ENCODE peak calls at places on chromosomes 11 and 22, in eight cellular contexts. B is GM12865, Q is AG09309, L is HFF-Myc, E is body of pancreas, K is dorsolateral prefrontal cortex, W is A549, C is fibroblast of mammary gland. Y is an unnamed sample.

GRCh38 chr22:42060489-42060888 is 10.1 kb downstream of the NAGA start:
- DNase-seq in B (no peak), Q (no peak), L (no peak), E (no peak), K (no peak), W (no peak), C (no peak), Y (no peak)

GRCh38 chr22:47259990-47260389 is 497.5 kb downstream of the TBC1D22A start:
- DNase-seq in B (no peak), Q (no peak), L (no peak), E (no peak), K (no peak), W (no peak), C (no peak), Y (no peak)

GRCh38 chr11:88431675-88432341 is 94.3 kb upstream of the CTSC start:
- DNase-seq in B (no peak), Q (no peak), L (no peak), E (no peak), K (no peak), W (no peak), C (no peak), Y (peak)

GRCh38 chr22:26398741-26399153 is 30.3 kb upstream of the ASPHD2 start:
- DNase-seq in B (peak), Q (peak), L (peak), E (peak), K (peak), W (peak), C (peak), Y (peak)

GRCh38 chr11:72617080-72617744 is 57.0 kb downstream of the PDE2A start:
- DNase-seq in B (no peak), Q (no peak), L (no peak), E (no peak), K (peak), W (no peak), C (peak), Y (no peak)

GRCh38 chr22:25645266-25645665 is 80.8 kb downstream of the GRK3 start:
- DNase-seq in B (no peak), Q (no peak), L (no peak), E (no peak), K (no peak), W (no peak), C (peak), Y (no peak)

GRCh38 chr11:102390667-102391449 is 43.8 kb downstream of the BIRC2 start:
- DNase-seq in B (peak), Q (peak), L (no peak), E (peak), K (peak), W (peak), C (peak), Y (peak)

GRCh38 chr22:31044262-31044861 is 36.8 kb upstream of the SMTN start:
- DNase-seq in B (no peak), Q (no peak), L (no peak), E (peak), K (no peak), W (no peak), C (peak), Y (no peak)

GRCh38 chr11:28133146-28133545 is 25.0 kb downstream of the METTL15 start:
- DNase-seq in B (no peak), Q (no peak), L (no peak), E (no peak), K (no peak), W (no peak), C (peak), Y (no peak)

GRCh38 chr11:61973603-61974162 is 6.2 kb upstream of the FTH1 start:
- DNase-seq in B (no peak), Q (no peak), L (no peak), E (peak), K (no peak), W (no peak), C (no peak), Y (peak)

GRCh38 chr11:118401880-118402590 is 629 bp downstream of the ATP5MG start:
- DNase-seq in B (no peak), Q (peak), L (no peak), E (no peak), K (no peak), W (peak), C (peak), Y (peak)

GRCh38 chr11:1504164-1504563 is 17.6 kb upstream of the MOB2 start:
- DNase-seq in B (no peak), Q (no peak), L (no peak), E (no peak), K (no peak), W (no peak), C (no peak), Y (no peak)

GRCh38 chr22:46278656-46279645 is 11.1 kb downstream of the TTC38 start:
- DNase-seq in B (no peak), Q (no peak), L (no peak), E (no peak), K (no peak), W (no peak), C (no peak), Y (no peak)

GRCh38 chr11:62923634-62924411 is 2.7 kb upstream of the CHRM1 start:
- DNase-seq in B (peak), Q (no peak), L (no peak), E (peak), K (peak), W (no peak), C (no peak), Y (no peak)

DNA sequence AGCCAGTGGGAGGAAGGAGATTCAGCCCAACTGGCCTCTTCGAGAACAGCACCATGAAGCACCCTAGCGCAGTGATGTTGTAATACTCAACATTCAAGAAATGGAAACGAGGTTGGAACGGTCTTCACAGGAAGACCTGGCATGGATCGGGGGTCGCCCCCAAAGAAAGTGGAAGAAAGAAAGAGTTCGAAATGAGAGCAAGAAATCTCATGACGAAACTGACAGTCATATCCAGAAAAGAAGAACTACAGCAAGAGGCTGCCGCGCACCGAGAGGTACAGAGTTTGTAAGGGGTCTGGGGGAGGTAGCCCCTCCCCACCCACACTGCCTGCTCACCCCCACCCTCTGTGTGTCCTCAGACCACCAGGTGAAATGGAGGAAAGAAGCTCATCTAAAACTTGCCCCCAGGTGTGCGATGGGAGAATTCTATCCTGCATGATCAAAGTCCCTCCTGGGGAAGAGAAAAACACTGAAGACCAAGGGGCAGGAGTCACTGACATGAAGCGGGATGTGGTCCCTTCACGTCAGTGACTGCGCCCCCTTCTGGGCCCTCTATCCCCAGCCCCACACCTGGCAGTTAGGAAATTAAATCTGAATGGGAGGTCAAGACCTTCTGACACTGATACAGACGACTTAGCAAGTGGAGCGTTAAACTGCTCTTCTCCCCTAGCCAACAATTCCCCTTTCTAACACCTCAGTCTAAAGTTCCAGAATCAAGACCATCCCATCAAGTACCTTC is 52.9 kb upstream of the SPATA19 start:
- DNase-seq in B (peak), Q (no peak), L (no peak), E (no peak), K (no peak), W (no peak), C (no peak), Y (no peak)
- TF ChIP-seq CTCF in B (no peak), Q (no peak), L (no peak), E (no peak), K (no peak), W (no peak), C (no peak), Y (no peak)

GRCh38 chr11:33257897-33258630 is 883 bp downstream of the HIPK3 start:
- DNase-seq in B (peak), Q (peak), L (no peak), E (peak), K (peak), W (peak), C (peak), Y (peak)

GRCh38 chr11:33256808-33257159 is 397 bp upstream of the HIPK3 start:
- DNase-seq in B (no peak), Q (no peak), L (no peak), E (no peak), K (no peak), W (no peak), C (no peak), Y (no peak)

GRCh38 chr11:33257160-33257896 is at the start of gene HIPK3:
- DNase-seq in B (peak), Q (no peak), L (no peak), E (peak), K (peak), W (peak), C (peak), Y (peak)

GRCh38 chr11:33258631-33259184 is 1.5 kb downstream of the HIPK3 start:
- DNase-seq in B (no peak), Q (no peak), L (no peak), E (peak), K (no peak), W (no peak), C (peak), Y (peak)

DNA sequence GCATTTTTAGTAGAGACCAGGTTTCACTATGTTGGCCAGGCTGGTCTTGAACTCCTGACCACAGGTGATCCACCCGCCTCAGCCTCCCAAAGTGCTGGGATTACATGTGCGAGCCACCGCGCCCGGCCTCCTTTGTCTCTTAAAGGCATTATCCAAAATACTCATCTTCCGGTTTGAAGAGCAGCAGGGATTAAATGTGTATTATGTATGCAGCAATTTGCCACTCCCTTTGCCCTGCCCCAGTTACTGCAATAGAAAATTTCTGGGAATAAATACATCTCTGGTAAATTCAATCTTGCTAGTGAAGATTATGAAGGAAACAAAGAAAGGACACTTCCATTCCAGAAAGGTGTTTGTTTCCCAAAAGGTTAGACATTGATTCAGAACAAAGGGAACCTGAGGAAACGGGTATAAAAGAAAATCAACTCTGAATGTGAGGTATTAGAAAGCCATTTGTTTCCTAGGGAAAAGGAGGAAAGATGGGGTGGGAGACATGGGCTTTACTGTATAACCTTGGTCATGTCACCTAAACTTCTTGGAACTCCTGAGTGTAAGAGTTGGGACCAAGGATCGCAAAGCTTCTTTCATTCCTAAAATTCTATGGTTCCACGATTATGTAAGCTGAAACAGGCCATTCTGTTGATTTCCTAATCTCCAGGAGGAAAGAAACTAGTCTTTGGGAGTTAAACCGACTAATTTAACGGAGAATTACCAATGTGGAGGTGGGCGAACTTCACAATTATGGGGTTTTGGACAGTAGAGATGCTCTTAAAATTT is 962 bp upstream of the HIPK3 start:
- DNase-seq in B (no peak), Q (no peak), L (no peak), E (no peak), K (no peak), W (peak), C (no peak), Y (peak)
- H3K4me3 ChIP-seq in B (peak), Q (peak), L (peak), E (no peak), K (peak), W (peak), C (peak), Y (peak)

GRCh38 chr11:8765294-8765693 is 82.7 kb downstream of the RPL27A start:
- DNase-seq in B (no peak), Q (no peak), L (no peak), E (no peak), K (no peak), W (peak), C (peak), Y (peak)

GRCh38 chr11:8766043-8766992 is 83.7 kb downstream of the RPL27A start:
- DNase-seq in B (no peak), Q (no peak), L (no peak), E (no peak), K (no peak), W (no peak), C (peak), Y (no peak)

GRCh38 chr11:8767466-8768142 is 85.0 kb downstream of the RPL27A start:
- DNase-seq in B (no peak), Q (no peak), L (no peak), E (no peak), K (no peak), W (no peak), C (peak), Y (peak)

GRCh38 chr11:8766993-8767374 is 84.4 kb downstream of the RPL27A start:
- DNase-seq in B (no peak), Q (no peak), L (no peak), E (no peak), K (no peak), W (no peak), C (no peak), Y (no peak)

GRCh38 chr11:8768625-8769333 is 86.2 kb downstream of the RPL27A start:
- DNase-seq in B (no peak), Q (no peak), L (no peak), E (peak), K (no peak), W (no peak), C (peak), Y (peak)
- TF ChIP-seq CTCF in B (no peak), Q (peak), L (peak), E (no peak), K (no peak), W (peak), C (peak), Y (peak)

GRCh38 chr22:20022231-20023069 is 1.5 kb downstream of the TANGO2 start:
- DNase-seq in B (no peak), Q (no peak), L (no peak), E (no peak), K (no peak), W (no peak), C (no peak), Y (no peak)
- H3K4me3 ChIP-seq in B (peak), Q (peak), L (peak), E (no peak), K (peak), W (no peak), C (no peak), Y (no peak)